ENCODE peak calls at places on chromosomes 5 and 9, in six cellular contexts. One of them, this sample, is unnamed.

GRCh38 chr9:38215465-38215864 is 146.4 kb upstream of the SHB start:
- DNase-seq in uterus: no peak
- DNase-seq in left ventricle myocardium inferior: no peak
- DNase-seq in AG09309: no peak
- DNase-seq in astrocyte of the cerebellum: no peak
- DNase-seq in cardiac muscle cell: no peak
- DNase-seq in this sample: no peak

GRCh38 chr5:88680253-88681132 is 202.5 kb downstream of the MEF2C start:
- DNase-seq in uterus: peak
- DNase-seq in left ventricle myocardium inferior: peak
- DNase-seq in AG09309: no peak
- DNase-seq in astrocyte of the cerebellum: no peak
- DNase-seq in cardiac muscle cell: peak
- DNase-seq in this sample: no peak

GRCh38 chr9:138042146-138042545 is 164.6 kb downstream of the CACNA1B start:
- DNase-seq in uterus: no peak
- DNase-seq in left ventricle myocardium inferior: no peak
- DNase-seq in AG09309: no peak
- DNase-seq in astrocyte of the cerebellum: no peak
- DNase-seq in cardiac muscle cell: no peak
- DNase-seq in this sample: no peak

GRCh38 chr5:122190156-122190555 is 60.8 kb downstream of the ZNF474 start:
- DNase-seq in uterus: no peak
- DNase-seq in left ventricle myocardium inferior: no peak
- DNase-seq in AG09309: no peak
- DNase-seq in astrocyte of the cerebellum: no peak
- DNase-seq in cardiac muscle cell: peak
- DNase-seq in this sample: no peak

GRCh38 chr9:69444021-69444420 is 119.0 kb downstream of the ENTREP1 start:
- DNase-seq in uterus: no peak
- DNase-seq in left ventricle myocardium inferior: no peak
- DNase-seq in AG09309: peak
- DNase-seq in astrocyte of the cerebellum: peak
- DNase-seq in cardiac muscle cell: peak
- DNase-seq in this sample: peak

GRCh38 chr5:176573564-176574296 is 24.6 kb downstream of the CDHR2 start:
- DNase-seq in uterus: peak
- DNase-seq in left ventricle myocardium inferior: peak
- DNase-seq in AG09309: no peak
- DNase-seq in astrocyte of the cerebellum: no peak
- DNase-seq in cardiac muscle cell: peak
- DNase-seq in this sample: no peak

GRCh38 chr5:123755587-123756324 is 243.8 kb downstream of the CSNK1G3 start:
- DNase-seq in uterus: no peak
- DNase-seq in left ventricle myocardium inferior: no peak
- DNase-seq in AG09309: no peak
- DNase-seq in astrocyte of the cerebellum: no peak
- DNase-seq in cardiac muscle cell: peak
- DNase-seq in this sample: peak

GRCh38 chr5:59579101-59579885 is 314.2 kb downstream of the PDE4D start:
- DNase-seq in uterus: no peak
- DNase-seq in left ventricle myocardium inferior: no peak
- DNase-seq in AG09309: no peak
- DNase-seq in astrocyte of the cerebellum: no peak
- DNase-seq in cardiac muscle cell: no peak
- DNase-seq in this sample: no peak

GRCh38 chr5:158013939-158014338 is 155.0 kb upstream of the CLINT1 start:
- DNase-seq in uterus: no peak
- DNase-seq in left ventricle myocardium inferior: no peak
- DNase-seq in AG09309: no peak
- DNase-seq in astrocyte of the cerebellum: peak
- DNase-seq in cardiac muscle cell: peak
- DNase-seq in this sample: no peak

GRCh38 chr5:34833991-34834793 is 4.8 kb upstream of the TTC23L start:
- DNase-seq in uterus: no peak
- DNase-seq in left ventricle myocardium inferior: no peak
- DNase-seq in AG09309: no peak
- DNase-seq in astrocyte of the cerebellum: no peak
- DNase-seq in cardiac muscle cell: peak
- DNase-seq in this sample: no peak

GRCh38 chr5:10662661-10663245 is 98.3 kb downstream of the DAP start:
- DNase-seq in uterus: no peak
- DNase-seq in left ventricle myocardium inferior: no peak
- DNase-seq in AG09309: no peak
- DNase-seq in astrocyte of the cerebellum: no peak
- DNase-seq in cardiac muscle cell: no peak
- DNase-seq in this sample: no peak

GRCh38 chr9:99076483-99077171 is 28.3 kb upstream of the TGFBR1 start:
- DNase-seq in uterus: no peak
- DNase-seq in left ventricle myocardium inferior: no peak
- DNase-seq in AG09309: no peak
- DNase-seq in astrocyte of the cerebellum: no peak
- DNase-seq in cardiac muscle cell: no peak
- DNase-seq in this sample: no peak

GRCh38 chr9:131273146-131273545 is 3.2 kb downstream of the FAM78A start:
- DNase-seq in uterus: no peak
- DNase-seq in left ventricle myocardium inferior: peak
- DNase-seq in AG09309: no peak
- DNase-seq in astrocyte of the cerebellum: no peak
- DNase-seq in cardiac muscle cell: no peak
- DNase-seq in this sample: no peak

GRCh38 chr9:11338130-11338529 is 725.3 kb upstream of the PTPRD start:
- DNase-seq in uterus: no peak
- DNase-seq in left ventricle myocardium inferior: no peak
- DNase-seq in AG09309: no peak
- DNase-seq in astrocyte of the cerebellum: no peak
- DNase-seq in cardiac muscle cell: no peak
- DNase-seq in this sample: no peak

GRCh38 chr9:77883846-77884771 is 147.5 kb downstream of the GNAQ start:
- DNase-seq in uterus: no peak
- DNase-seq in left ventricle myocardium inferior: no peak
- DNase-seq in AG09309: no peak
- DNase-seq in astrocyte of the cerebellum: peak
- DNase-seq in cardiac muscle cell: peak
- DNase-seq in this sample: no peak

GRCh38 chr9:97904725-97905124 is 17.6 kb downstream of the TRMO start:
- DNase-seq in uterus: no peak
- DNase-seq in left ventricle myocardium inferior: no peak
- DNase-seq in AG09309: no peak
- DNase-seq in astrocyte of the cerebellum: no peak
- DNase-seq in cardiac muscle cell: no peak
- DNase-seq in this sample: no peak

GRCh38 chr9:35518981-35519679 is 29.2 kb downstream of the RUSC2 start:
- DNase-seq in uterus: no peak
- DNase-seq in left ventricle myocardium inferior: no peak
- DNase-seq in AG09309: no peak
- DNase-seq in astrocyte of the cerebellum: no peak
- DNase-seq in cardiac muscle cell: peak
- DNase-seq in this sample: no peak

GRCh38 chr5:133240425-133241091 is 188.7 kb downstream of the HSPA4 start:
- DNase-seq in uterus: peak
- DNase-seq in left ventricle myocardium inferior: no peak
- DNase-seq in AG09309: peak
- DNase-seq in astrocyte of the cerebellum: peak
- DNase-seq in cardiac muscle cell: peak
- DNase-seq in this sample: peak

GRCh38 chr9:14314929-14315753 is 1.2 kb upstream of the NFIB start:
- DNase-seq in uterus: peak
- DNase-seq in left ventricle myocardium inferior: peak
- DNase-seq in AG09309: no peak
- DNase-seq in astrocyte of the cerebellum: peak
- DNase-seq in cardiac muscle cell: peak
- DNase-seq in this sample: no peak

DNA sequence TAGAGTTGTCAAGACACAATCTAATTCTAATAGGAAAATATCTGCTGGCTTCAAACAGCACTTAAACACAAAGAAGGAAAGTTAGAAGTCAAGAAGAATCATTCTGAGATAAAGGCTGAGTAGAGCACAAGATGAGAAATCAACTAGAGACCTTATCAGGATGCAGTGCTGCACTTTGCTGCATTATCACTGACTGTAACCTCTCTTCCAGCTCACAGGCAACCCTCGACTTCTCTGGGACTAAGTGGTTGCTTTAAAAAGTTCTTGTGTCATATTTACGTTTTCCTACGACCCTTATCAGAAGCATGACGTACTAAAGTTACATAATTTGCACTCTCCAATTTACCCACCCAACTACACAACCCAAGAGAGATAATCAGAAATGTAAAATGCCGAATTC is 176.1 kb downstream of the MLLT3 start:
- DNase-seq in uterus: no peak
- DNase-seq in left ventricle myocardium inferior: no peak
- DNase-seq in AG09309: no peak
- DNase-seq in astrocyte of the cerebellum: no peak
- DNase-seq in cardiac muscle cell: peak
- DNase-seq in this sample: no peak
- H3K4me3 ChIP-seq in uterus: no peak
- H3K4me3 ChIP-seq in left ventricle myocardium inferior: no peak
- H3K4me3 ChIP-seq in AG09309: no peak
- H3K4me3 ChIP-seq in astrocyte of the cerebellum: no peak
- H3K4me3 ChIP-seq in cardiac muscle cell: no peak
- H3K4me3 ChIP-seq in this sample: no peak

DNA sequence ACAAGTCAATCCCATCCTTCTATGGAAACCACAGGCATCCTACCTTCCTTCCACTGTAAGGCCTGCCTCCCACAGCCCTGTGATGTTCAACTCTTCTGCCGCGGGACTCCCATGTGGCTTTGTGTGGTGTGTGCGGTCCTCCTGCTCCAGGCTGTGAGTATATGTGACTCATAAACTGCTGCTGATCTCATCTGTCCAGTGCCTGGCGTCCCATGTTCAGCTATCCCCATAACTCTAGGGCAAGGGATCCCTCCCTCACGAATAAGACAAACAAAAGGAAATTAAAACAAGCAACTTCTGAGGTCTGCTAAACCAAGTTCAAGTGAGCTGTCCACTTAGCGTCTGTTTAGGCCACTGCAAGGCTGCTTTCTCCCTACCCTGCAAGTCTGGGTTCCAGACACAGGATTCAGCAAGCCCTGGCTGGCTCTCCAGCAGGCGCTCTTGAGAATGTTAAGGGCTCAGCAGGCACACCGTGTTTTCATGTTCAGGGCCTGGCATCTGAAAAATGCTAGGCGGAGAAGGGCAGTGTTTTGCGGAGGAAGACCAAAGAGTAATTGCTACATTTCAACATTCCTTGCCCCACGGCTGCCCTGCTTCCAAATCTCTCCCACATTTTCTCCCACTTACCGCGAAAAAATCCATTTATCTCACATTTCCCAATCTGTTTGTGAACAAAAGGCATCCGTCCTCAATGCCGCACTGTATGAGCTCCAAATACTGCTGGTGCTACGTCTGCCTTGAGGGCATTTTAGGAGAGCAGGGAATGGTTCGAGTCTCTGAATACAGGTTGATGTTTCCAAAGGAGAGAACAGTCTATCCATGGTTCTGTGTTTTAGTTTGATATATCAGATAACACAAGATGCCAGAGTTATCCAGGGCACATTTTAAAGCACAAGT is 280.2 kb downstream of the SEMA5A start:
- DNase-seq in uterus: no peak
- DNase-seq in left ventricle myocardium inferior: peak
- DNase-seq in AG09309: peak
- DNase-seq in astrocyte of the cerebellum: peak
- DNase-seq in cardiac muscle cell: peak
- DNase-seq in this sample: peak
- TF ChIP-seq CTCF in uterus: no peak
- TF ChIP-seq CTCF in left ventricle myocardium inferior: no peak
- TF ChIP-seq CTCF in AG09309: peak
- TF ChIP-seq CTCF in astrocyte of the cerebellum: no peak
- TF ChIP-seq CTCF in cardiac muscle cell: no peak
- TF ChIP-seq CTCF in this sample: no peak

GRCh38 chr9:129885018-129885669 is 49.9 kb downstream of the USP20 start:
- DNase-seq in uterus: peak
- DNase-seq in left ventricle myocardium inferior: no peak
- DNase-seq in AG09309: no peak
- DNase-seq in astrocyte of the cerebellum: no peak
- DNase-seq in cardiac muscle cell: no peak
- DNase-seq in this sample: no peak
- H3K4me3 ChIP-seq in uterus: peak
- H3K4me3 ChIP-seq in left ventricle myocardium inferior: peak
- H3K4me3 ChIP-seq in AG09309: peak
- H3K4me3 ChIP-seq in astrocyte of the cerebellum: no peak
- H3K4me3 ChIP-seq in cardiac muscle cell: no peak
- H3K4me3 ChIP-seq in this sample: no peak

GRCh38 chr9:127805620-127806019 is 2.9 kb downstream of the FPGS start:
- DNase-seq in uterus: no peak
- DNase-seq in left ventricle myocardium inferior: no peak
- DNase-seq in AG09309: no peak
- DNase-seq in astrocyte of the cerebellum: no peak
- DNase-seq in cardiac muscle cell: peak
- DNase-seq in this sample: no peak
- TF ChIP-seq CTCF in uterus: no peak
- TF ChIP-seq CTCF in left ventricle myocardium inferior: peak
- TF ChIP-seq CTCF in AG09309: peak
- TF ChIP-seq CTCF in astrocyte of the cerebellum: peak
- TF ChIP-seq CTCF in cardiac muscle cell: peak
- TF ChIP-seq CTCF in this sample: peak

DNA sequence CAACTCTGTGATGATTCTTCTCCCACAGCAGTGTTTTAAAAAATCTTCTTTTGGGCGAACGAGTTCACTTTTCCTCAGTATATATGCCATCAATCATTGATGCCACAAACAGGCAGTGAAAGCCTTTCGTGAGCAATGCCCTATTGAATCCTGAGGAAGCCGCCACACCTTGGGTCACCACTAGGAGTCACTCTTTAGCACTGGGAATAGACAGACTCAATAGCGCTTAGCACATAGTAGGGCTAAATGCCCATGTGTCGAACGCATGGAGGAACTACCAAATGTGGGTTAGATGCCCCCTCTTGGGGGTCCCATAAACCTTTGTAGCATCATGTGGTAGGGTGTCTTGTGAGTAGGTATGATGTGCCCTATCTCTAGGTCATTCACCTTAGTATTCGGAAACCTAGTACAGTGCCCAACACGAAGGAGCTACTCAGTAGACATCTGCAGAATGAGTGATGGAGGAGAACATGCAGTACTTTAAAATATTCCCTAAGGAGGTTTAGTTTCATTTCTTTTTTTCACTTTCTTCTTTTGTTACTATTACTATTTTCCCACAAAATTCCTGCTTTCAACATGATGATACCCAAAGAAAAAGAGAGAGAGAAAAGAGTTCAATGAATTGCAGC is 603.7 kb downstream of the BNC2 start:
- DNase-seq in uterus: no peak
- DNase-seq in left ventricle myocardium inferior: no peak
- DNase-seq in AG09309: no peak
- DNase-seq in astrocyte of the cerebellum: no peak
- DNase-seq in cardiac muscle cell: no peak
- DNase-seq in this sample: no peak
- H3K4me3 ChIP-seq in uterus: peak
- H3K4me3 ChIP-seq in left ventricle myocardium inferior: peak
- H3K4me3 ChIP-seq in AG09309: peak
- H3K4me3 ChIP-seq in astrocyte of the cerebellum: no peak
- H3K4me3 ChIP-seq in cardiac muscle cell: no peak
- H3K4me3 ChIP-seq in this sample: no peak